ENCODE peak calls at places on chromosomes 3 and 15, in four cellular contexts. P is HepG2, F is H1, M is K562. I is an unnamed sample.

GRCh38 chr3:71401695-71402231 is 181.8 kb downstream of the FOXP1 start:
- DNase-seq in P (no peak), F (no peak), M (no peak), I (no peak)

GRCh38 chr3:134641671-134642300 is 9.0 kb downstream of the KY start:
- DNase-seq in P (no peak), F (no peak), M (no peak), I (no peak)

GRCh38 chr3:63141-63845 is 133.3 kb upstream of the CHL1 start:
- DNase-seq in P (peak), F (no peak), M (no peak), I (no peak)

GRCh38 chr15:71215126-71215894 is 100.0 kb downstream of the THSD4 start:
- DNase-seq in P (no peak), F (peak), M (no peak), I (no peak)

GRCh38 chr3:184745526-184745925 is 33.7 kb upstream of the MAGEF1 start:
- DNase-seq in P (no peak), F (no peak), M (no peak), I (no peak)

GRCh38 chr3:171776411-171776810 is 33.9 kb downstream of the PLD1 start:
- DNase-seq in P (peak), F (no peak), M (no peak), I (no peak)

GRCh38 chr3:28586325-28586724 is 237.7 kb upstream of the AZI2 start:
- DNase-seq in P (no peak), F (no peak), M (no peak), I (no peak)

GRCh38 chr3:17038141-17038540 is 153.4 kb downstream of the PLCL2 start:
- DNase-seq in P (no peak), F (no peak), M (no peak), I (no peak)

GRCh38 chr3:13671536-13672233 is 122.8 kb downstream of the FBLN2 start:
- DNase-seq in P (no peak), F (no peak), M (no peak), I (no peak)

GRCh38 chr3:173096994-173097785 is 43.8 kb downstream of the SPATA16 start:
- DNase-seq in P (no peak), F (no peak), M (no peak), I (no peak)

GRCh38 chr3:156665296-156665695 is 9.1 kb upstream of the TIPARP start:
- DNase-seq in P (no peak), F (no peak), M (no peak), I (no peak)

GRCh38 chr3:150495563-150496168 is 50.6 kb downstream of the SERP1 start:
- DNase-seq in P (peak), F (no peak), M (peak), I (no peak)

GRCh38 chr3:164903820-164904451 is 174.4 kb downstream of the SI start:
- DNase-seq in P (no peak), F (no peak), M (no peak), I (no peak)

GRCh38 chr3:129527262-129527661 is 1.2 kb upstream of the RHO start:
- DNase-seq in P (no peak), F (no peak), M (no peak), I (no peak)

GRCh38 chr15:85580914-85581313 is 200.5 kb downstream of the AKAP13 start:
- DNase-seq in P (no peak), F (no peak), M (no peak), I (no peak)

GRCh38 chr3:9399746-9400145 is 2.3 kb downstream of the SETD5 start:
- DNase-seq in P (peak), F (no peak), M (peak), I (no peak)

GRCh38 chr15:89174476-89174875 is 46.9 kb downstream of the RLBP1 start:
- DNase-seq in P (no peak), F (no peak), M (no peak), I (no peak)

GRCh38 chr15:89175617-89176191 is 45.7 kb downstream of the RLBP1 start:
- DNase-seq in P (no peak), F (no peak), M (no peak), I (no peak)

GRCh38 chr15:89167267-89168176 is 53.9 kb downstream of the RLBP1 start:
- DNase-seq in P (peak), F (no peak), M (peak), I (peak)

GRCh38 chr15:89172921-89173320 is 48.5 kb downstream of the RLBP1 start:
- DNase-seq in P (no peak), F (no peak), M (no peak), I (no peak)

GRCh38 chr15:89171136-89172072 is 50.0 kb downstream of the RLBP1 start:
- DNase-seq in P (peak), F (peak), M (peak), I (no peak)
- TF ChIP-seq CTCF in P (peak), F (peak), M (peak), I (peak)

DNA sequence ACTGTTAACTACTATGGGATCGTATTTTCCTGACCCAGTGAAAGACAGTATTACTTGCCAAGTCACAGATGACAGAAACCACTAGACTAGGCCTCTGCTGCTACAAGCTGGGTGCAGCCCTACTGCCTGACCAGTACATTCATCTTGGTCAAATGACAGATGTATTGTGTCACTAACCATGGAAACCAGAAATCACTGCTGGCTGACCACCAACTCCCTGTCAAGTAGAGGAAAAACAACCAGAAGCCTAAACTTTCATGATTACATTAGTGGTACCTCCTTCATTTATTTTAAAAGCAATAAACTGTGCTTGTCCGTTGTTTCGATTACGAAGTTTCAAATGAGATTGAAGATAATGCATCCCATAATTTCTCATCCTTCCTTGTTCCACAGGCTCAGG is 309.8 kb downstream of the LSAMP start:
- DNase-seq in P (no peak), F (no peak), M (no peak), I (no peak)
- TF ChIP-seq BRCA1 in P (no peak), F (no peak), M (no peak), I (no peak)

GRCh38 chr3:52982839-52983238 is 63.0 kb downstream of the SFMBT1 start:
- DNase-seq in P (no peak), F (no peak), M (no peak), I (no peak)

GRCh38 chr3:52986938-52987337 is 58.9 kb downstream of the SFMBT1 start:
- DNase-seq in P (no peak), F (no peak), M (no peak), I (no peak)

GRCh38 chr3:52983828-52984227 is 62.0 kb downstream of the SFMBT1 start:
- DNase-seq in P (no peak), F (no peak), M (no peak), I (no peak)

GRCh38 chr3:52986049-52986448 is 59.8 kb downstream of the SFMBT1 start:
- DNase-seq in P (no peak), F (no peak), M (no peak), I (no peak)

GRCh38 chr3:52983336-52983807 is 62.5 kb downstream of the SFMBT1 start:
- DNase-seq in P (no peak), F (no peak), M (no peak), I (peak)
- H3K4me2 ChIP-seq in P (no peak), F (no peak), M (peak), I (peak)

GRCh38 chr3:189275182-189275581 is 103.4 kb downstream of the TPRG1 start:
- DNase-seq in P (no peak), F (no peak), M (no peak), I (no peak)

GRCh38 chr3:189273736-189274135 is 102.0 kb downstream of the TPRG1 start:
- DNase-seq in P (no peak), F (no peak), M (no peak), I (no peak)

GRCh38 chr3:189275852-189276251 is 104.1 kb downstream of the TPRG1 start:
- DNase-seq in P (no peak), F (no peak), M (no peak), I (no peak)

GRCh38 chr3:189270248-189270832 is 98.6 kb downstream of the TPRG1 start:
- DNase-seq in P (peak), F (no peak), M (no peak), I (no peak)

GRCh38 chr3:189272500-189273119 is 100.8 kb downstream of the TPRG1 start:
- DNase-seq in P (no peak), F (no peak), M (no peak), I (no peak)
- TF ChIP-seq CTCF in P (peak), F (peak), M (no peak), I (peak)

DNA sequence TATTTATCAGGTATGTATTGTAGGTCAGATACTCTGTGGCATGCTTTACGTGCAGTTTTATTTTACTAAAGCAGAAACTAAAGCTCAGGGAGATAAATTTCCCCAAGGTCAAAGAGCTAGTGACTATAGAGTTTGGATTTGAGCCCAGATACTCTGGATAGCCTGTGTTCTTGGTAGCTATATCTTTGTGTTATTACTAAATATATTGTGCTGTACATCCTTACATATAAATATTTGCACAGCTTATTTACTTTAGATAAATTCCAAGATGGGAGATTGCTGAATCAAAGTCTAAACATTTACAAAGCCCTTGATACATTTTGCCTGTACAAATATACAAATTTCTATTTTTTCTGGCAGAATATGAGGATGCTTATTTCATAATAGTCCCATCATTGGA is 660.9 kb upstream of the NAALADL2 start:
- DNase-seq in P (no peak), F (no peak), M (no peak), I (no peak)
- TF ChIP-seq BRCA1 in P (no peak), F (no peak), M (no peak), I (no peak)